ENCODE peak calls at places on chromosomes 12 and 14, in eight cellular contexts. V, O, I, J, Y, G, F and L are unnamed samples.

GRCh38 chr12:54390668-54391551 is 6.4 kb upstream of the ZNF385A start:
- DNase-seq in V (peak; percentile 50), O (peak; percentile 99), I (peak; percentile 78), J (peak; percentile 70), Y (peak; percentile 63), G (peak; percentile 69), F (no peak), L (peak; percentile 53)

GRCh38 chr14:69043598-69044267 is 64.6 kb upstream of the ACTN1 start:
- DNase-seq in V (no peak), O (no peak), I (peak; percentile 52), J (no peak), Y (no peak), G (no peak), F (peak; percentile 60), L (no peak)

GRCh38 chr12:124673881-124674617 is 106.6 kb upstream of the NCOR2 start:
- DNase-seq in V (peak; percentile 82), O (no peak), I (no peak), J (no peak), Y (peak; percentile 38), G (no peak), F (no peak), L (no peak)

GRCh38 chr12:26691234-26691970 is 141.6 kb downstream of the ITPR2 start:
- DNase-seq in V (no peak), O (no peak), I (no peak), J (no peak), Y (no peak), G (no peak), F (peak; percentile 78), L (no peak)

GRCh38 chr14:53882684-53883083 is 73.9 kb downstream of the BMP4 start:
- DNase-seq in V (no peak), O (no peak), I (no peak), J (no peak), Y (no peak), G (no peak), F (no peak), L (no peak)

GRCh38 chr14:50085570-50086315 is 30.6 kb downstream of the VCPKMT start:
- DNase-seq in V (no peak), O (no peak), I (no peak), J (no peak), Y (no peak), G (peak; percentile 45), F (peak; percentile 39), L (no peak)

GRCh38 chr14:89205137-89205740 is 211.8 kb downstream of the FOXN3 start:
- DNase-seq in V (no peak), O (no peak), I (no peak), J (no peak), Y (no peak), G (no peak), F (no peak), L (no peak)

GRCh38 chr14:57329833-57330232 is 60.6 kb upstream of the NAA30 start:
- DNase-seq in V (no peak), O (no peak), I (no peak), J (no peak), Y (no peak), G (no peak), F (no peak), L (no peak)

GRCh38 chr14:38481939-38482678 is 226.2 kb upstream of the CLEC14A start:
- DNase-seq in V (no peak), O (no peak), I (no peak), J (no peak), Y (peak; percentile 20), G (no peak), F (no peak), L (no peak)

GRCh38 chr12:132866251-132866828 is 21.1 kb downstream of the CHFR start:
- DNase-seq in V (no peak), O (no peak), I (no peak), J (no peak), Y (no peak), G (no peak), F (no peak), L (no peak)

GRCh38 chr14:92316937-92317336 is 6.0 kb upstream of the SLC24A4 start:
- DNase-seq in V (no peak), O (no peak), I (no peak), J (no peak), Y (no peak), G (no peak), F (no peak), L (no peak)

GRCh38 chr12:627863-628805 is 35.1 kb downstream of the NINJ2 start:
- DNase-seq in V (no peak), O (no peak), I (no peak), J (no peak), Y (peak; percentile 91), G (no peak), F (no peak), L (no peak)

GRCh38 chr14:22837059-22837749 is 819 bp downstream of the MMP14 start:
- DNase-seq in V (no peak), O (peak; percentile 83), I (peak; percentile 72), J (no peak), Y (peak; percentile 77), G (no peak), F (peak; percentile 19), L (no peak)

GRCh38 chr12:131030472-131031328 is 77.0 kb downstream of the ADGRD1 start:
- DNase-seq in V (no peak), O (no peak), I (no peak), J (no peak), Y (no peak), G (no peak), F (no peak), L (no peak)